ENCODE peak calls at places on chromosome 4, in six cellular contexts. One of them, this sample, is unnamed.
A peak's percentile ranks its signal among the peaks of the same experiment; 100 is the strongest.

GRCh38 chr4:43244688-43245382 is 352.3 kb downstream of the GRXCR1 start:
- DNase-seq in RWPE1: no peak
- DNase-seq in astrocyte of the cerebellum: no peak
- DNase-seq in PC-3: no peak
- DNase-seq in mucosa of descending colon: no peak
- DNase-seq in right lobe of liver: no peak
- DNase-seq in this sample: no peak

GRCh38 chr4:108725457-108725856 is 37.4 kb downstream of the ETNPPL start:
- DNase-seq in RWPE1: no peak
- DNase-seq in astrocyte of the cerebellum: no peak
- DNase-seq in PC-3: peak; percentile 12
- DNase-seq in mucosa of descending colon: no peak
- DNase-seq in right lobe of liver: no peak
- DNase-seq in this sample: no peak

GRCh38 chr4:101853028-101853427 is 62.5 kb downstream of the BANK1 start:
- DNase-seq in RWPE1: no peak
- DNase-seq in astrocyte of the cerebellum: no peak
- DNase-seq in PC-3: no peak
- DNase-seq in mucosa of descending colon: no peak
- DNase-seq in right lobe of liver: no peak
- DNase-seq in this sample: no peak

GRCh38 chr4:106287353-106287969 is 28.5 kb downstream of the TBCK start:
- DNase-seq in RWPE1: peak; percentile 15
- DNase-seq in astrocyte of the cerebellum: peak; percentile 77
- DNase-seq in PC-3: peak; percentile 65
- DNase-seq in mucosa of descending colon: no peak
- DNase-seq in right lobe of liver: no peak
- DNase-seq in this sample: no peak

GRCh38 chr4:94532016-94532789 is 80.5 kb downstream of the PDLIM5 start:
- DNase-seq in RWPE1: peak; percentile 36
- DNase-seq in astrocyte of the cerebellum: no peak
- DNase-seq in PC-3: peak; percentile 92
- DNase-seq in mucosa of descending colon: peak; percentile 61
- DNase-seq in right lobe of liver: no peak
- DNase-seq in this sample: no peak

GRCh38 chr4:45944000-45944399 is 179.9 kb downstream of the GABRG1 start:
- DNase-seq in RWPE1: peak; percentile 3
- DNase-seq in astrocyte of the cerebellum: no peak
- DNase-seq in PC-3: peak; percentile 3
- DNase-seq in mucosa of descending colon: no peak
- DNase-seq in right lobe of liver: no peak
- DNase-seq in this sample: no peak

GRCh38 chr4:100754741-100755140 is 236.9 kb upstream of the EMCN start:
- DNase-seq in RWPE1: no peak
- DNase-seq in astrocyte of the cerebellum: no peak
- DNase-seq in PC-3: no peak
- DNase-seq in mucosa of descending colon: no peak
- DNase-seq in right lobe of liver: no peak
- DNase-seq in this sample: no peak

GRCh38 chr4:186472948-186473347 is 82.4 kb downstream of the MTNR1A start:
- DNase-seq in RWPE1: peak; percentile 39
- DNase-seq in astrocyte of the cerebellum: peak; percentile 23
- DNase-seq in PC-3: peak; percentile 52
- DNase-seq in mucosa of descending colon: no peak
- DNase-seq in right lobe of liver: no peak
- DNase-seq in this sample: no peak

GRCh38 chr4:120286813-120287212 is 220.2 kb upstream of the MAD2L1 start:
- DNase-seq in RWPE1: no peak
- DNase-seq in astrocyte of the cerebellum: no peak
- DNase-seq in PC-3: peak; percentile 3
- DNase-seq in mucosa of descending colon: no peak
- DNase-seq in right lobe of liver: no peak
- DNase-seq in this sample: no peak

GRCh38 chr4:155072417-155072816 is 136.0 kb upstream of the NPY2R start:
- DNase-seq in RWPE1: no peak
- DNase-seq in astrocyte of the cerebellum: no peak
- DNase-seq in PC-3: no peak
- DNase-seq in mucosa of descending colon: no peak
- DNase-seq in right lobe of liver: no peak
- DNase-seq in this sample: no peak

GRCh38 chr4:71138007-71138600 is 144.7 kb downstream of the DCK start:
- DNase-seq in RWPE1: no peak
- DNase-seq in astrocyte of the cerebellum: no peak
- DNase-seq in PC-3: no peak
- DNase-seq in mucosa of descending colon: no peak
- DNase-seq in right lobe of liver: no peak
- DNase-seq in this sample: no peak

GRCh38 chr4:86613734-86614133 is 19.6 kb downstream of the PTPN13 start:
- DNase-seq in RWPE1: no peak
- DNase-seq in astrocyte of the cerebellum: no peak
- DNase-seq in PC-3: no peak
- DNase-seq in mucosa of descending colon: no peak
- DNase-seq in right lobe of liver: no peak
- DNase-seq in this sample: no peak

GRCh38 chr4:4677825-4678522 is 136.1 kb upstream of the STX18 start:
- DNase-seq in RWPE1: no peak
- DNase-seq in astrocyte of the cerebellum: no peak
- DNase-seq in PC-3: no peak
- DNase-seq in mucosa of descending colon: no peak
- DNase-seq in right lobe of liver: no peak
- DNase-seq in this sample: no peak

GRCh38 chr4:38132140-38132673 is 172.0 kb downstream of the PTTG2 start:
- DNase-seq in RWPE1: peak; percentile 27
- DNase-seq in astrocyte of the cerebellum: peak; percentile 96
- DNase-seq in PC-3: no peak
- DNase-seq in mucosa of descending colon: peak; percentile 68
- DNase-seq in right lobe of liver: no peak
- DNase-seq in this sample: no peak

GRCh38 chr4:738781-739280 is 33.2 kb downstream of the PCGF3 start:
- DNase-seq in RWPE1: no peak
- DNase-seq in astrocyte of the cerebellum: no peak
- DNase-seq in PC-3: no peak
- DNase-seq in mucosa of descending colon: peak; percentile 75
- DNase-seq in right lobe of liver: no peak
- DNase-seq in this sample: no peak

GRCh38 chr4:39256436-39256835 is 74.1 kb downstream of the WDR19 start:
- DNase-seq in RWPE1: no peak
- DNase-seq in astrocyte of the cerebellum: peak; percentile 15
- DNase-seq in PC-3: no peak
- DNase-seq in mucosa of descending colon: no peak
- DNase-seq in right lobe of liver: no peak
- DNase-seq in this sample: no peak

GRCh38 chr4:39255916-39256315 is 73.6 kb downstream of the WDR19 start:
- DNase-seq in RWPE1: no peak
- DNase-seq in astrocyte of the cerebellum: no peak
- DNase-seq in PC-3: no peak
- DNase-seq in mucosa of descending colon: no peak
- DNase-seq in right lobe of liver: no peak
- DNase-seq in this sample: no peak

GRCh38 chr4:39259571-39260330 is 77.4 kb downstream of the WDR19 start:
- DNase-seq in RWPE1: no peak
- DNase-seq in astrocyte of the cerebellum: peak; percentile 41
- DNase-seq in PC-3: peak; percentile 11
- DNase-seq in mucosa of descending colon: no peak
- DNase-seq in right lobe of liver: no peak
- DNase-seq in this sample: no peak

DNA sequence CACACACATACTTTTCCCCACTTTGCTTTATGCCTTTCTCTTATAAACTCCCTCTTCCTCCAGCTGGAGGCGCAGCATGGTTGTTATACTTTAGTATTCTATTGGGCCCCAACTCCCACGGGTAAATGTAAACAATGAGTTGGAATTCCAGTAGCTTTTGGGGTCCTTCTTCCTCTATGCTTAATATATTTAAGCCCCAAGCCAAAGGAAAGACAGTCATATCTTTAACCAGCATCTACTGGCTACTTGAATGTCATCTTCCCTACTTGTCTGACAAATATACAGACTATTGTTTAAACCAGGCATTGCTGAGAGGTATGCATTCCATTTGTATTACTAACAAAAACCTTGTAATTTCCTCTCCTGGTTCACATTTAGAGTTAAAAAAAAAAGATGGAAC is 72.9 kb downstream of the WDR19 start:
- DNase-seq in RWPE1: peak; percentile 71
- DNase-seq in astrocyte of the cerebellum: peak; percentile 44
- DNase-seq in PC-3: peak; percentile 68
- DNase-seq in mucosa of descending colon: no peak
- DNase-seq in right lobe of liver: no peak
- DNase-seq in this sample: no peak
- TF ChIP-seq CTCF in RWPE1: no peak
- TF ChIP-seq CTCF in astrocyte of the cerebellum: peak; percentile 24
- TF ChIP-seq CTCF in PC-3: peak; percentile 53
- TF ChIP-seq CTCF in mucosa of descending colon: no peak
- TF ChIP-seq CTCF in right lobe of liver: no peak
- TF ChIP-seq CTCF in this sample: no peak

DNA sequence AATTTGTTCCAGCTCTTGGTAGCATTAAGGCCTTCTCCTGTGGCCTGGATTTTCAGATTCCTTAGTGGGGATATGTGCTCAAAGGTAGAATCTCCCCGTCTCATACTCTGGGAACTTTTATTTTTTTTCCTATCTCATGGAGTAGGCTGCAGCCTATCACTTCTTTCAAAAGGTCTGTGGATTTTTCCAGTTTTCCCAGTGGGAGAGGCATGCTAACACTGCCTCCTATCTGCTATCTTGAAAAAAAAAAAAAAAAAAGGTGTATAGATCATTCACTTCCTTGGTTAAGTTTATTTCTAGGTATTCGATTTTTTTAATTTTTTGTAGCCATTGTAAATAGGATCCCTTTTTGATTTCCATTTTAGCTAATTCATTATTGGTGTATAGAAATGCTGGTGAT is 67.1 kb downstream of the IL15 start:
- DNase-seq in RWPE1: no peak
- DNase-seq in astrocyte of the cerebellum: no peak
- DNase-seq in PC-3: no peak
- DNase-seq in mucosa of descending colon: no peak
- DNase-seq in right lobe of liver: no peak
- DNase-seq in this sample: no peak
- TF ChIP-seq CTCF in RWPE1: no peak
- TF ChIP-seq CTCF in astrocyte of the cerebellum: peak; percentile 2
- TF ChIP-seq CTCF in PC-3: no peak
- TF ChIP-seq CTCF in mucosa of descending colon: no peak
- TF ChIP-seq CTCF in right lobe of liver: no peak
- TF ChIP-seq CTCF in this sample: no peak

DNA sequence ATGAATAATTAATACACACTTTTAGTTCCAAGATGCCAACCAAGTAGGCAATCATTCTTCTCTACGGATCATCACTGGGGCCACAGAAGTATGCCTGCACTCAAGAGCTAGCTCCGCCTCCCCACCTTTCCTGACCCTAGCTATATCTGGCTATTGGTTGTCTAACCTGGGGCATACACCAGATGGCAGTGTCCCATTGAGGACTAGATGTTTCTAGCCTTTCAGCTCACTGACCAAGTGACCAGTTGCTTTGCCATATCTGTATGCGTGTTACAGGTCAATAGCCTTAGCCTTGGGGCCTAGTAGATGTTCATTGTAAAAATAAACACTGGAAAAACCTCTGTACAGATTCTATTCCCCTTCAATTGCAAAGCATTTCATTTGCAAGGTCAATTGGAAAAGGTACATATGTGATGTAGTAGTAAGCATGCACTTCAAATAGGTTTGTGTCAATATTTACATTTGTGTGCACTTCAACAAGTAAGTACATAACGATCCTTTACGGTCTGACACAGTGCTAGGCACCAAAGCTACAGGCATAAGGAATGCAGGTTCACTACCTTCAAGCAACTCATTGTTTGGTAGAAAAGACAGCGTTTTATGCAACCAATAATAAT is 521.7 kb downstream of the PPARGC1A start:
- DNase-seq in RWPE1: no peak
- DNase-seq in astrocyte of the cerebellum: no peak
- DNase-seq in PC-3: peak; percentile 5
- DNase-seq in mucosa of descending colon: peak; percentile 67
- DNase-seq in right lobe of liver: peak; percentile 55
- DNase-seq in this sample: no peak
- TF ChIP-seq CTCF in RWPE1: no peak
- TF ChIP-seq CTCF in astrocyte of the cerebellum: peak; percentile 27
- TF ChIP-seq CTCF in PC-3: peak; percentile 11
- TF ChIP-seq CTCF in mucosa of descending colon: no peak
- TF ChIP-seq CTCF in right lobe of liver: peak; percentile 27
- TF ChIP-seq CTCF in this sample: peak; percentile 52

DNA sequence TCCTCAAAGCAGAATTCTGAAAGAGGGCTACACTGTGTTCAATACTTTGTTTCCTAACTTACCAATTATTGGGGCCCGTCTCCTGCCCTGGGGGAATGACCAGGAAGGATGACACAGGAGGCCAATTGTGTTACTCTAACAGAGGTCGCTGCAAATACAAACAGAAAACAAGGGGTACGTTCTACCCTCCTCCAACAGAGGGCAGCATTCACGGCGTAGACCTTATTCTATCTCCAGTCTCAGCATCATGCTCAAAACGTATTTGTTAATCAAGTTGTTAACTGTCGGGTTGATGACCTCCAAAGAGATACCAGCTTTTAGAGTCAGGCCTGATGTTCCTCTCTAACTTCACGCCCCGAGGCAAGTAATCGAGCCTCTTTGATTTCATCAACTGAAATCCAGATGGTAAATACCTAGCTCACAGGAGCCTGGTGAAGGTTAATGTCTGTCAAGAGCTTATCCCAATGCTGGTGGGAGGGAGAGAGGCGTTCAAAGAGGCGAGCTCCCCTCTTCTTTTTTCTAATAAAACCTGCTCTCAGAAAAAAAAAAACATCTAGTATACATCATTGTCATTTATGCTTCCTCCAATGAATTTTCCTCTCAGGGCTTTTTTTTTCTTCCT is 181.0 kb upstream of the KCNIP4 start:
- DNase-seq in RWPE1: peak; percentile 42
- DNase-seq in astrocyte of the cerebellum: no peak
- DNase-seq in PC-3: peak; percentile 69
- DNase-seq in mucosa of descending colon: peak; percentile 45
- DNase-seq in right lobe of liver: no peak
- DNase-seq in this sample: no peak
- TF ChIP-seq CTCF in RWPE1: no peak
- TF ChIP-seq CTCF in astrocyte of the cerebellum: peak; percentile 61
- TF ChIP-seq CTCF in PC-3: peak; percentile 74
- TF ChIP-seq CTCF in mucosa of descending colon: peak; percentile 43
- TF ChIP-seq CTCF in right lobe of liver: peak; percentile 34
- TF ChIP-seq CTCF in this sample: peak; percentile 61

GRCh38 chr4:135718019-135718418 is 1516.4 kb upstream of the PABPC4L start:
- DNase-seq in RWPE1: no peak
- DNase-seq in astrocyte of the cerebellum: peak; percentile 20
- DNase-seq in PC-3: peak; percentile 10
- DNase-seq in mucosa of descending colon: no peak
- DNase-seq in right lobe of liver: no peak
- DNase-seq in this sample: no peak
- TF ChIP-seq CTCF in RWPE1: no peak
- TF ChIP-seq CTCF in astrocyte of the cerebellum: no peak
- TF ChIP-seq CTCF in PC-3: peak; percentile 24
- TF ChIP-seq CTCF in mucosa of descending colon: no peak
- TF ChIP-seq CTCF in right lobe of liver: no peak
- TF ChIP-seq CTCF in this sample: no peak

DNA sequence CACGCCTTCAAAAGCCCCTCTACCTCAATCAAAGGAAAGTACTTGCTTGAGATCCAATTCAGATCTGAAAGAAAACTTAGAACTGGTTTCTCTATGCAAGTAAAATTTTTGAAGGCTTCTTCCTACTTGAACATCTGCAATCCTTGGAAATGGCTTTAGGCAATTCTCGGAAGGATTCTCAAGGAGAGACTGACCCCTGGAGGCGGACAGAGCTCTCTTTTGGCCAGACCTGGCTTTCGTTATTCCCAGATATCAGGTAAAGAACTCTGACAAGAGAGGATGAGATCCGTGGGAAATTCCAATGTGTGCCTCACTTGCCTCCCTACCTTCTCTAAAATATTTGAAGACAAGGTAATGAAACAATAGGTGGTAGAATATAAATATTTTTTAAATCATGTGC is 670.3 kb upstream of the FAM241A start:
- DNase-seq in RWPE1: no peak
- DNase-seq in astrocyte of the cerebellum: peak; percentile 53
- DNase-seq in PC-3: peak; percentile 52
- DNase-seq in mucosa of descending colon: peak; percentile 75
- DNase-seq in right lobe of liver: no peak
- DNase-seq in this sample: peak; percentile 17
- TF ChIP-seq CTCF in RWPE1: no peak
- TF ChIP-seq CTCF in astrocyte of the cerebellum: peak; percentile 75
- TF ChIP-seq CTCF in PC-3: peak; percentile 60
- TF ChIP-seq CTCF in mucosa of descending colon: no peak
- TF ChIP-seq CTCF in right lobe of liver: no peak
- TF ChIP-seq CTCF in this sample: peak; percentile 68

This sample was measured in progenitor cell of endocrine pancreas.